ENCODE peak calls at places on chromosomes 5 and 9, in four cellular contexts. R, Y, V and G are unnamed samples.

GRCh38 chr9:114894206-114894605 is 36.2 kb downstream of the TNFSF8 start:
- DNase-seq in V (no peak), Y (no peak), R (peak), G (no peak)

GRCh38 chr9:113602126-113603119 is 138.9 kb downstream of the RGS3 start:
- DNase-seq in R (peak), Y (peak), V (peak), G (no peak)

GRCh38 chr5:32654427-32654826 is 56.7 kb upstream of the NPR3 start:
- DNase-seq in V (no peak), Y (no peak), R (no peak), G (no peak)

GRCh38 chr9:23830949-23831730 is 5.1 kb upstream of the ELAVL2 start:
- DNase-seq in Y (no peak), R (no peak), V (peak), G (no peak)

GRCh38 chr5:135880801-135881200 is 14.8 kb downstream of the IL9 start:
- DNase-seq in Y (no peak), V (no peak), R (no peak), G (no peak)

GRCh38 chr5:98750693-98751092 is 22.8 kb upstream of the RGMB start:
- DNase-seq in V (peak), Y (no peak), R (no peak), G (no peak)

GRCh38 chr5:78644741-78645300 is 3.8 kb downstream of the LHFPL2 start:
- DNase-seq in V (no peak), Y (no peak), R (peak), G (no peak)

GRCh38 chr5:1522601-1523479 is 920 bp downstream of the LPCAT1 start:
- DNase-seq in Y (peak), V (peak), R (no peak), G (no peak)

GRCh38 chr5:43041131-43041668 is 1.1 kb upstream of the ANXA2R start:
- DNase-seq in V (no peak), Y (no peak), R (no peak), G (no peak)

GRCh38 chr9:135990468-135991429 is 29.6 kb upstream of the UBAC1 start:
- DNase-seq in V (no peak), R (peak), Y (peak), G (no peak)

GRCh38 chr5:10793785-10794184 is 32.8 kb upstream of the DAP start:
- DNase-seq in Y (no peak), R (no peak), V (no peak), G (no peak)

GRCh38 chr9:94741856-94742255 is 15.4 kb downstream of the AOPEP start:
- DNase-seq in V (no peak), Y (no peak), R (no peak), G (no peak)

GRCh38 chr9:109372246-109372645 is 51.4 kb upstream of the EPB41L4B start:
- DNase-seq in R (no peak), Y (no peak), V (no peak), G (no peak)

GRCh38 chr9:2234371-2234893 is 219.3 kb downstream of the SMARCA2 start:
- DNase-seq in R (peak), Y (no peak), V (no peak), G (no peak)

GRCh38 chr9:113569472-113570060 is 106.0 kb downstream of the RGS3 start:
- DNase-seq in R (no peak), Y (no peak), V (no peak), G (no peak)

GRCh38 chr5:625516-625915 is 13.4 kb downstream of the CEP72 start:
- DNase-seq in V (no peak), Y (no peak), R (no peak), G (no peak)

GRCh38 chr5:132495672-132496630 is 5.4 kb upstream of the IRF1 start:
- DNase-seq in V (peak), R (peak), Y (peak), G (peak)

GRCh38 chr5:172886974-172887491 is 53.0 kb downstream of the ERGIC1 start:
- DNase-seq in V (no peak), R (peak), Y (no peak), G (no peak)

GRCh38 chr5:39117401-39117800 is 43.2 kb upstream of the RICTOR start:
- DNase-seq in V (no peak), R (peak), Y (peak), G (no peak)

GRCh38 chr9:113620377-113621161 is 157.0 kb downstream of the RGS3 start:
- DNase-seq in R (peak), Y (no peak), V (peak), G (no peak)

GRCh38 chr5:98905857-98906688 is 22.7 kb downstream of the CHD1 start:
- DNase-seq in Y (peak), V (no peak), R (peak), G (no peak)

GRCh38 chr5:92945630-92946097 is 635.4 kb downstream of the NR2F1-AS1 start:
- DNase-seq in Y (no peak), V (no peak), R (peak), G (no peak)

GRCh38 chr5:149445739-149446369 is 66.8 kb upstream of the IL17B start:
- DNase-seq in Y (peak), V (no peak), R (peak), G (no peak)

GRCh38 chr5:170139786-170140335 is 34.2 kb downstream of the FOXI1 start:
- DNase-seq in V (peak), R (no peak), Y (peak), G (no peak)

GRCh38 chr5:135489466-135490244 is 37.5 kb upstream of the TIFAB start:
- DNase-seq in V (peak), Y (no peak), R (no peak), G (no peak)

GRCh38 chr9:92499701-92500100 is 17.4 kb upstream of the ASPN start:
- DNase-seq in Y (no peak), V (no peak), R (peak), G (no peak)

GRCh38 chr5:62901001-62901400 is 322.4 kb downstream of the LRRC70 start:
- DNase-seq in V (no peak), Y (no peak), R (no peak), G (no peak)

GRCh38 chr5:99453181-99453580 is 524.4 kb upstream of the CHD1 start:
- DNase-seq in V (no peak), R (no peak), Y (no peak), G (no peak)

GRCh38 chr9:116661037-116661954 is 25.8 kb upstream of the TRIM32 start:
- DNase-seq in V (no peak), R (peak), Y (peak), G (peak)

GRCh38 chr9:38047301-38048251 is 21.5 kb downstream of the SHB start:
- DNase-seq in V (peak), Y (peak), R (peak), G (no peak)

GRCh38 chr9:137166242-137167112 is 3.4 kb downstream of the LRRC26 start:
- DNase-seq in Y (no peak), V (no peak), R (no peak), G (no peak)

GRCh38 chr9:137167113-137167751 is 2.6 kb downstream of the LRRC26 start:
- DNase-seq in V (no peak), Y (peak), R (no peak), G (no peak)

GRCh38 chr9:137168575-137168906 is 1.3 kb downstream of the LRRC26 start:
- DNase-seq in Y (no peak), R (no peak), V (peak), G (no peak)

GRCh38 chr9:137168907-137169763 is 716 bp downstream of the LRRC26 start:
- DNase-seq in V (peak), R (peak), Y (no peak), G (no peak)

GRCh38 chr9:137167752-137168574 is 1.9 kb downstream of the LRRC26 start:
- DNase-seq in R (no peak), V (peak), Y (peak), G (no peak)
- TF ChIP-seq CHD1 in R (no peak), V (no peak), Y (no peak), G (no peak)

GRCh38 chr5:118960557-118960956 is 27.8 kb downstream of the DTWD2 start:
- DNase-seq in Y (no peak), R (no peak), V (no peak), G (no peak)

GRCh38 chr5:118952992-118953651 is 35.2 kb downstream of the DTWD2 start:
- DNase-seq in R (peak), V (no peak), Y (no peak), G (no peak)

GRCh38 chr5:118953652-118954005 is 34.7 kb downstream of the DTWD2 start:
- DNase-seq in V (no peak), Y (no peak), R (no peak), G (no peak)

GRCh38 chr5:118956727-118957126 is 31.6 kb downstream of the DTWD2 start:
- DNase-seq in R (peak), V (no peak), Y (no peak), G (no peak)
- TF ChIP-seq CHD1 in R (no peak), V (no peak), Y (no peak), G (no peak)

GRCh38 chr5:143341807-143342570 is 61.5 kb downstream of the NR3C1 start:
- DNase-seq in V (no peak), R (peak), Y (no peak), G (no peak)
- TF ChIP-seq CHD1 in V (no peak), R (no peak), Y (no peak), G (no peak)

DNA sequence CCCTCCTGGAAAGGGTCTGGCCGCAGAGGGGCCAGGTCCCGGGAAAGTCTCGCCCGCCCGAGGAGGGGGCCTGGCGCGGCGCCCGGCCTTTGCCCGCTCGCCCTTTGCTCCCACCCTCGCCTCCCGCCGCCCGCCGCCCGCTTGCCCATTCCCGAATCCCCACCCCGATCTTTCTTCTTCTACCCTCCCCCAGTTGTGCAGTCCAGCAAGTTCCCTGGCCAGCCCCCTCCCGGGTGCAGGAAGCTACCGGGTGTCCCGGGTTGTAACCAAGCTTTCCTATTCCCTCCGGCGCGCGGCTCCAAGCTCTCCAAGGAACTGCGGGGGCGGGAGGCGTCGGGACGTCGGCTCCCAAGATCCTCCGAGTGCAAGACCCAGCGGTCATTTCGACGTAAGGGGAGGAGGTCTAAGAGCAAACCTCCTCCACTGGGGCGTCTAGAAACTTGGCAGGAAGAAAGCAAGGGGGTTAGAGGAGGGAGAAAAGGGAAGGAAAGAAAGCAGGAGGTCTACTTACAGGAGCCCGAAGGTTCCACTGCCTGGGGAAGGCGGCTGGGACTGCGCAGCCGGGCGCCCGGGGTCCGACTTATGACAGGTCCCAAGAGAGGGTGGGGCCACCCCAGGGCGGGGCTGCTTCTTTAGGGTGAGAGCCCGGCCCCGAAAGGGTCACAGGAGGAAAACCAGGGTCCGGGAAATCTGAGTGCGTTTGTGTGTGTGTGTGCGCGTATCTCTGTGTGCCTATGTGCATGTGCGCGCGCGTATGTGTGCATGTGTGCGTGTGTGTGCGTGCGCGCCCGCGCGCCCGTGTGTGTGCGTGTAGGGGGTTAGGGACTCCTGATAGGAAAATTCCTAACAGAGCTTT is at the start of gene PTGR1:
- DNase-seq in V (peak), Y (no peak), R (peak), G (no peak)
- TF ChIP-seq CHD1 in V (no peak), Y (no peak), R (no peak), G (no peak)

GRCh38 chr9:132780230-132781007 is 97.7 kb downstream of the AK8 start:
- DNase-seq in V (peak), R (no peak), Y (peak), G (peak)
- TF ChIP-seq CHD1 in V (no peak), R (no peak), Y (no peak), G (no peak)

GRCh38 chr5:4627887-4628286 is 512.2 kb upstream of the ADAMTS16 start:
- DNase-seq in V (no peak), Y (no peak), R (no peak), G (no peak)
- TF ChIP-seq CHD1 in V (no peak), Y (no peak), R (no peak), G (no peak)

GRCh38 chr9:7454490-7455110 is 345.0 kb downstream of the DMAC1 start:
- DNase-seq in V (no peak), Y (no peak), R (no peak), G (no peak)
- TF ChIP-seq CHD1 in V (no peak), Y (no peak), R (no peak), G (no peak)

GRCh38 chr5:146427619-146427997 is 19.5 kb upstream of the TCERG1 start:
- DNase-seq in R (no peak), V (no peak), Y (no peak), G (no peak)
- TF ChIP-seq CHD1 in R (no peak), V (no peak), Y (no peak), G (no peak)